ENCODE peak calls at places on chromosomes 5 and 9, in six cellular contexts. Q is spleen, F is ovary, G is breast epithelium, J is adrenal gland, W is sigmoid colon. N is an unnamed sample.

GRCh38 chr5:1040571-1040970 is 32.0 kb downstream of the NKD2 start:
- DNase-seq in G (no peak), Q (no peak), W (peak), F (no peak), J (no peak), N (no peak)

GRCh38 chr5:171773106-171773505 is 12.5 kb upstream of the SMIM23 start:
- DNase-seq in Q (no peak), J (no peak), F (no peak), W (no peak), G (no peak), N (peak)

GRCh38 chr9:2307480-2307879 is 292.3 kb downstream of the SMARCA2 start:
- DNase-seq in J (no peak), G (no peak), F (no peak), W (no peak), Q (no peak), N (no peak)

GRCh38 chr9:76373173-76373771 is 21.0 kb downstream of the RFK start:
- DNase-seq in J (peak), Q (no peak), F (peak), W (peak), G (no peak), N (no peak)

GRCh38 chr9:84374516-84374915 is 34.0 kb upstream of the SLC28A3 start:
- DNase-seq in Q (no peak), J (no peak), F (no peak), G (no peak), W (no peak), N (no peak)

GRCh38 chr9:93452710-93453046 is 703 bp downstream of the FAM120AOS start:
- DNase-seq in G (no peak), Q (peak), W (no peak), F (peak), J (peak), N (no peak)

GRCh38 chr5:169905017-169905416 is 75.3 kb downstream of the INSYN2B start:
- DNase-seq in F (no peak), W (no peak), Q (no peak), J (no peak), G (no peak), N (no peak)

GRCh38 chr9:106069241-106069640 is 374.9 kb downstream of the TMEM38B start:
- DNase-seq in Q (no peak), J (no peak), W (no peak), F (no peak), G (no peak), N (no peak)

GRCh38 chr5:37838152-37838932 is 1.5 kb downstream of the GDNF start:
- DNase-seq in Q (no peak), W (peak), J (peak), G (no peak), F (peak), N (no peak)

GRCh38 chr5:37836173-37837100 is 3.4 kb downstream of the GDNF start:
- DNase-seq in Q (no peak), F (peak), W (no peak), G (no peak), J (no peak), N (no peak)

GRCh38 chr5:37838933-37839341 is 904 bp downstream of the GDNF start:
- DNase-seq in Q (no peak), F (peak), J (no peak), W (no peak), G (no peak), N (no peak)

GRCh38 chr5:37835400-37835973 is 4.4 kb downstream of the GDNF start:
- DNase-seq in W (no peak), Q (no peak), G (no peak), J (no peak), F (no peak), N (no peak)

DNA sequence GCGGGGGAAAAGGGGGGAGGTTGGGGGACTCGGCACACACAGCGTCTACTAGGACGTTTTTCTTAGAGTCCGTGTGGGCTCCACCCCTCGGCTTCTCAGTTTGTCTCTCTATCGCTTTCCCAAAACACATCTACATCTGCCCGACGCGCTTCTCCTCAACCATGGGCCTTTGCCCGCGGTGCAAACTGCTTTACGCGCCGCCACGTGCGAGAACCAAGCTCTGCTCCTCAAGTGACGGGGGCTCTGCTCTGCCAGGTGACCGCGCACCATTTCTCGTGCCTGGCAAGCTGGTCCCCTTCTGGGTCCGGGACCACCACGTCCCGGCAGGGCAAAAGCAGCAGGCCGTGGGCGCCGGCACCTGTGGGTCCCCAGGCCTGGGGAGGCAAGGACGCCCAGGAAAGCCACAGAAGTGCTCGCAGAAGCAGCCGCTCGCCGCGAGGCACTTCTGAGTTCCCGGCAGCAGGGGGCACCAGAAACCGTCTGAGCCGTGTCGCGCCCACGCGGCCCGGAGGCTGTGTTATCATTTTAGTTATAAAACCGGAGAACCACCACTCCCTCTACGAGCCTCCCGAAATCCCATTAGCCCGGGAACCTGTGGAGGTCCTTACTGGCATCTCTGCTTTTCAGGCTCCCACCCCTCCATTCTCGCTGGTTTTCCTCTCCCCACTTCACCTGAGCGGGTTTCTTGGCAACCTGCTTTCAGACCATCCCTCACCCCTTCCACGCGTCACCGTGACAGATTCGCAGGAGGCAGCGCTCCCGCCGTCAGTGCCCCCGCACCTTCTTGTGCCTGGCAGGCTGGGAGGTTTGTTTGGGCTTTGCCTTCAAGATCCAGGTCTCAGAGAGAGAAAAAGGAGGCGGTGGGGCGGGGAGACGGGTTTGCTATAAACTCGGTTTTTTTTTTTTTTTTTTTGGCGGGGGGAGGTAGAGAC is 2.5 kb downstream of the GDNF start:
- DNase-seq in J (peak), F (peak), W (peak), G (peak), Q (peak), N (no peak)
- H3K4me3 ChIP-seq in J (no peak), F (peak), W (peak), G (peak), Q (peak), N (peak)

DNA sequence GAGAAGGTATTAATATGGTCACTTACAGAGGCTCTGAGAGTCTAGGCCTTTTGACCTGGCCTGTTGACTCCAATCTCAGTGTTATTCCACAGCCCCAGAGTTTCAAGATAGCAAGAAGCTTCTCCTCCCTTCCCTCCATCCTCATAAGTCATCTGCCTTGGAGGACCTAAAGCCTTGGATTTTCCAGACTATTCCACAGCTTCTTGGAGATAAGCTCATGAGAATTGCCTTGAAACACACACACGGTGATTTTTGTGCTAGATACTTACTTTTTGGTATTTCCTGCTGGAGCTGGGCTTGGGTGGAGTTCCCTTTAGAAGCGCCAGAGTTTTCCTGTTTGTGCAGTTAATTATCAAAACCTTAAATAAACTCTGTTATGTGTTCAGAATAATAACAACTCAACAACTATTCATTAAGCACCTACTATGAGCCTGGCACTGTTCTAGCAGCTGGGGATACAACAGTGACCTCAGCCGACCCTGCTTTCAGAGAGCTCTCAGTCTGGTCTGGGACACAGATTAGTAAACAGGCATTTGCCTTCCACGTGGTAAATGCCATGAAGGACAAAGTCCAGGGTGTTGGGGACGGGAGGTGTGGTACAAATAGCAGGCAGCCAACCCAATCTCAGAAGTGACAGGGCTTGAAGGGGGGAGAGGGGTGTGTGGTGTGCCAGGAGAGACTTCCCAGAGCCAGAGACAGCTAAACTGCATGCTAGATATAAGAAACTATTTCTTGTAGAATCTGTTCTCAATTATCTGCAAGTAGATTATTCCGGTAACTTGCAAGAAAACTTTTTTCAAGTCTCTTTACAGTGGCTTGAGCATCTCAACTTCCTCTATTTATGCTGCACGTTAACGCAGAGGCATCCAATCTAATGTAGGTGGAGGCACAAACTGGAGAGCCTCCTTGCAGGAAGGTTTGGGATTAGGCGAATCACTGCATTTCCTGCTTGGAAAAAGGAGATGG is 55.9 kb upstream of the KLF9 start:
- DNase-seq in Q (no peak), F (no peak), G (no peak), J (peak), W (no peak), N (no peak)
- TF ChIP-seq POLR2A in Q (no peak), F (no peak), G (no peak), J (no peak), W (peak), N (no peak)

GRCh38 chr5:143031781-143032724 is 261.9 kb downstream of the ARHGAP26 start:
- DNase-seq in F (no peak), G (no peak), J (no peak), W (no peak), Q (no peak), N (no peak)

GRCh38 chr5:143026380-143026779 is 256.2 kb downstream of the ARHGAP26 start:
- DNase-seq in Q (no peak), W (no peak), F (no peak), J (no peak), G (no peak), N (no peak)

GRCh38 chr5:143029293-143029692 is 259.1 kb downstream of the ARHGAP26 start:
- DNase-seq in F (no peak), Q (no peak), W (no peak), G (no peak), J (no peak), N (no peak)

GRCh38 chr5:143033535-143034260 is 263.5 kb downstream of the ARHGAP26 start:
- DNase-seq in J (no peak), G (no peak), F (no peak), Q (no peak), W (no peak), N (no peak)

DNA sequence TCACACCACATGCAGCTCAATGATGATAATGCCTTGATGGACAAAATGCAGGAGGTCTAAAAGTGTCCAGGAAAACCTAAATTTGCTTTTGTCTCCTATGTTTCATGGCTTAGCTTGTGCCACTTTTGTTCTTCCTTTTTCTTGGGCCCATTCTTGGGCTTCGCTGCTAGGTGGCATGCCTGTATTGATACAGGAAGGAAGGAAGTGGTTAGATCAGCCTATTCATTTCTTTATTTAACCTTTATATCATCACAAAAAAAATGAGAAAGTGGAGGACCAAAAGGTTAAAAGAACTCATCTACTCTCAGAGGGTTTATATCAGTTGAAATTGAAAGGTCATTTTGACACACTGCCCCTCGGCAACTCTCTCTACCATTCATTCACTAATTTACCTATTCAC is 260.2 kb downstream of the ARHGAP26 start:
- DNase-seq in W (no peak), G (no peak), F (no peak), J (no peak), Q (no peak), N (no peak)
- H3K4me3 ChIP-seq in W (no peak), G (no peak), F (no peak), J (no peak), Q (no peak), N (no peak)

DNA sequence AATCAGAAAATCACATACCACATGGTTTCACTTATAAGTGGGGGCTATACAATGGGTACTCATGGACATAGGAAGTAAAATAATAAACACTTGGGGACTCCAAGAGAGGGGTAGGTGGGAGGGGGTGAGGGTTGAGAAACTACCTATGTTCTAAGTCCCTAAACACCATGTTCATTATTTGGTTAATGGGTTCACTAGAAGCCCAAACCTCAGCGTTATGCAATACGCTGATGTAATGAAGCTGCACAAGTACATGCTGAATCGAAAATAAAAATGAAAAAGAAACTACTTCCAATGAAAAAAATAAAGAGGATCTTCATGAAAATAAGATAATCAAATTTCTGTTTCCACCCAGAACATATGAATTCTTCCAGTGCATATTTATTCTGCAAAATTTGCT is 208.5 kb downstream of the TMEM161B start:
- DNase-seq in W (no peak), J (no peak), G (no peak), F (no peak), Q (no peak), N (no peak)
- TF ChIP-seq POLR2A in W (no peak), J (no peak), G (no peak), F (no peak), Q (no peak), N (no peak)

GRCh38 chr5:80959138-80959537 is 1.0 kb upstream of the RASGRF2 start:
- DNase-seq in G (no peak), W (no peak), J (no peak), F (no peak), Q (no peak), N (no peak)

GRCh38 chr5:80962630-80963520 is 2.7 kb downstream of the RASGRF2 start:
- DNase-seq in J (no peak), G (no peak), F (no peak), W (no peak), Q (no peak), N (no peak)

GRCh38 chr5:80961376-80962281 is 1.5 kb downstream of the RASGRF2 start:
- DNase-seq in W (no peak), G (no peak), J (no peak), Q (no peak), F (no peak), N (no peak)

GRCh38 chr5:80959768-80960442 is at the start of gene RASGRF2:
- DNase-seq in W (peak), G (no peak), J (peak), F (peak), Q (peak), N (no peak)

GRCh38 chr5:80960531-80961375 is 590 bp downstream of the RASGRF2 start:
- DNase-seq in F (peak), G (no peak), J (no peak), W (no peak), Q (peak), N (no peak)
- H3K4me3 ChIP-seq in F (peak), G (peak), J (no peak), W (peak), Q (peak), N (peak)

GRCh38 chr5:138468966-138469539 is 3.8 kb downstream of the EGR1 start:
- DNase-seq in J (no peak), Q (no peak), W (no peak), G (no peak), F (no peak), N (no peak)
- TF ChIP-seq POLR2A in J (no peak), Q (no peak), W (no peak), G (no peak), F (no peak), N (no peak)